ENCODE peak calls at places on chromosomes 5 and 9, in four cellular contexts. L is EH, B is H7, O is lower leg skin. V is an unnamed sample.
A peak's percentile ranks its signal among the peaks of the same experiment; 100 is the strongest.

GRCh38 chr5:137342764-137343163 is 156.4 kb downstream of the SPOCK1 start:
- DNase-seq in L (peak; percentile 46), B (no peak), O (no peak), V (peak; percentile 45)

GRCh38 chr9:102832814-102833213 is 162.3 kb upstream of the CYLC2 start:
- DNase-seq in L (no peak), B (no peak), O (no peak), V (no peak)

GRCh38 chr5:93058309-93058708 is 522.7 kb downstream of the NR2F1-AS1 start:
- DNase-seq in L (peak; percentile 93), B (no peak), O (no peak), V (peak; percentile 64)

GRCh38 chr5:180601591-180602480 is 10.5 kb upstream of the SCGB3A1 start:
- DNase-seq in L (no peak), B (peak; percentile 57), O (peak; percentile 80), V (no peak)

GRCh38 chr9:37749129-37749528 is 4.5 kb upstream of the TRMT10B start:
- DNase-seq in L (no peak), B (no peak), O (no peak), V (no peak)

GRCh38 chr5:174309131-174309845 is 263.8 kb downstream of the NSG2 start:
- DNase-seq in L (no peak), B (peak; percentile 21), O (peak; percentile 40), V (no peak)

GRCh38 chr5:72569423-72569939 is 62.3 kb upstream of the ZNF366 start:
- DNase-seq in L (no peak), B (no peak), O (no peak), V (no peak)

GRCh38 chr9:124788542-124789217 is 11.7 kb downstream of the OLFML2A start:
- DNase-seq in L (no peak), B (no peak), O (peak; percentile 70), V (no peak)

GRCh38 chr5:39532511-39532910 is 107.7 kb upstream of the DAB2 start:
- DNase-seq in L (no peak), B (no peak), O (no peak), V (no peak)

GRCh38 chr5:149618581-149619248 is 37.4 kb downstream of the ARHGEF37 start:
- DNase-seq in L (peak; percentile 86), B (peak; percentile 80), O (no peak), V (peak; percentile 76)

GRCh38 chr9:129568560-129569505 is 52.1 kb downstream of the C9orf50 start:
- DNase-seq in L (peak; percentile 46), B (peak; percentile 94), O (no peak), V (no peak)

GRCh38 chr9:122201641-122202040 is 27.1 kb downstream of the LHX6 start:
- DNase-seq in L (peak; percentile 29), B (no peak), O (no peak), V (peak; percentile 14)

GRCh38 chr5:106154280-106154716 is 1516.4 kb downstream of the EFNA5 start:
- DNase-seq in L (no peak), B (no peak), O (no peak), V (no peak)

GRCh38 chr5:154189819-154190651 is 498 bp upstream of the GALNT10 start:
- DNase-seq in L (peak; percentile 82), B (peak; percentile 96), O (peak; percentile 97), V (peak; percentile 81)

GRCh38 chr9:68983008-68983411 is 30.9 kb downstream of the PRKACG start:
- DNase-seq in L (no peak), B (no peak), O (no peak), V (no peak)

GRCh38 chr5:42581845-42582244 is 158.6 kb downstream of the GHR start:
- DNase-seq in L (no peak), B (no peak), O (no peak), V (no peak)

V was measured in RPMI7951.